ENCODE peak calls at places on chromosomes 6 and 20, in four cellular contexts. J is IMR-90, N is K562, P is GM12878. L is an unnamed sample.
A peak's percentile ranks its signal among the peaks of the same experiment; 100 is the strongest.

GRCh38 chr20:36784900-36785299 is 11.3 kb upstream of the DSN1 start:
- DNase-seq in J (peak; percentile 39), N (no peak), P (no peak), L (no peak)

GRCh38 chr20:51818479-51819008 is 16.2 kb upstream of the SALL4 start:
- DNase-seq in J (no peak), N (no peak), P (no peak), L (no peak)

GRCh38 chr6:165439928-165440554 is 130.6 kb upstream of the C6orf118 start:
- DNase-seq in J (peak; percentile 73), N (no peak), P (no peak), L (peak; percentile 75)

GRCh38 chr6:17349437-17349836 is 44.0 kb upstream of the CAP2 start:
- DNase-seq in J (peak; percentile 12), N (no peak), P (no peak), L (no peak)

GRCh38 chr20:57871237-57871632 is 161.4 kb upstream of the PMEPA1 start:
- DNase-seq in J (no peak), N (no peak), P (no peak), L (no peak)

GRCh38 chr20:11338506-11339306 is 579.0 kb upstream of the BTBD3 start:
- DNase-seq in J (peak; percentile 74), N (no peak), P (no peak), L (no peak)

GRCh38 chr6:142871910-142872331 is 73.1 kb downstream of the HIVEP2 start:
- DNase-seq in J (peak; percentile 96), N (no peak), P (no peak), L (peak; percentile 90)

GRCh38 chr20:43460172-43460829 is 2.6 kb downstream of the SRSF6 start:
- DNase-seq in J (no peak), N (no peak), P (no peak), L (peak; percentile 56)

GRCh38 chr6:73520688-73521350 is at the start of gene EEF1A1:
- DNase-seq in J (peak; percentile 100), N (peak; percentile 80), P (peak; percentile 98), L (peak; percentile 100)

GRCh38 chr20:5470943-5471342 is 154.2 kb upstream of the PROKR2 start:
- DNase-seq in J (no peak), N (peak; percentile 55), P (no peak), L (no peak)

GRCh38 chr20:32327087-32327681 is 30.9 kb upstream of the ASXL1 start:
- DNase-seq in J (peak; percentile 93), N (peak; percentile 27), P (no peak), L (peak; percentile 71)

GRCh38 chr6:33632603-33633039 is 11.5 kb downstream of the ITPR3 start:
- DNase-seq in J (no peak), N (peak; percentile 76), P (no peak), L (peak; percentile 43)

GRCh38 chr6:98627129-98627775 is 207.1 kb upstream of the POU3F2 start:
- DNase-seq in J (no peak), N (no peak), P (no peak), L (no peak)

GRCh38 chr20:50575869-50576720 is 65.9 kb downstream of the PTPN1 start:
- DNase-seq in J (peak; percentile 51), N (peak; percentile 51), P (no peak), L (peak; percentile 61)

GRCh38 chr6:44257007-44257752 is at the start of gene SLC35B2:
- DNase-seq in J (peak; percentile 67), N (peak; percentile 93), P (no peak), L (peak; percentile 76)

GRCh38 chr6:14513726-14514125 is 396.2 kb downstream of the CD83 start:
- DNase-seq in J (no peak), N (no peak), P (no peak), L (no peak)

GRCh38 chr6:167720456-167721285 is 106.0 kb upstream of the AFDN start:
- DNase-seq in J (no peak), N (no peak), P (no peak), L (no peak)

GRCh38 chr20:6104493-6105188 is 18.2 kb downstream of the FERMT1 start:
- DNase-seq in J (peak; percentile 34), N (no peak), P (no peak), L (no peak)

GRCh38 chr6:17536586-17536985 is 63.5 kb upstream of the FAM8A1 start:
- DNase-seq in J (no peak), N (no peak), P (no peak), L (no peak)

GRCh38 chr20:48999890-49000870 is 45.9 kb upstream of the CSE1L start:
- DNase-seq in J (no peak), N (no peak), P (no peak), L (no peak)

GRCh38 chr6:105994522-105995402 is 91.4 kb upstream of the PRDM1 start:
- DNase-seq in J (peak; percentile 78), N (no peak), P (no peak), L (peak; percentile 34)

GRCh38 chr6:45473121-45473967 is 95.6 kb upstream of the SUPT3H start:
- DNase-seq in J (no peak), N (no peak), P (no peak), L (no peak)

GRCh38 chr20:48687097-48687800 is 140.6 kb downstream of the PREX1 start:
- DNase-seq in J (no peak), N (no peak), P (no peak), L (no peak)

GRCh38 chr20:32589256-32589655 is 4.1 kb upstream of the NOL4L start:
- DNase-seq in J (peak; percentile 36), N (no peak), P (no peak), L (no peak)

GRCh38 chr6:1310628-1311399 is 1.1 kb upstream of the FOXQ1 start:
- DNase-seq in J (no peak), N (no peak), P (no peak), L (no peak)

GRCh38 chr20:49851234-49851755 is 38.7 kb downstream of the SLC9A8 start:
- DNase-seq in J (no peak), N (no peak), P (no peak), L (no peak)

GRCh38 chr6:109260126-109260525 is 122.1 kb downstream of the CD164 start:
- DNase-seq in J (peak; percentile 61), N (no peak), P (no peak), L (no peak)

GRCh38 chr6:117602151-117602898 is at the start of gene GOPC:
- DNase-seq in J (peak; percentile 98), N (peak; percentile 96), P (peak; percentile 93), L (peak; percentile 99)

GRCh38 chr6:44262467-44263356 is 2.6 kb downstream of the NFKBIE start:
- DNase-seq in J (no peak), N (no peak), P (no peak), L (no peak)

GRCh38 chr6:125273965-125274364 is 27.8 kb downstream of the HDDC2 start:
- DNase-seq in J (peak; percentile 24), N (no peak), P (no peak), L (no peak)

GRCh38 chr6:158068893-158069799 is 87.5 kb downstream of the SYNJ2 start:
- DNase-seq in J (peak; percentile 58), N (peak; percentile 34), P (no peak), L (peak; percentile 84)

GRCh38 chr6:83114164-83114563 is 46.7 kb downstream of the DOP1A start:
- DNase-seq in J (peak; percentile 39), N (no peak), P (no peak), L (peak; percentile 24)

GRCh38 chr6:130620338-130620781 is 206.8 kb upstream of the SMLR1 start:
- DNase-seq in J (no peak), N (no peak), P (no peak), L (peak; percentile 35)

DNA sequence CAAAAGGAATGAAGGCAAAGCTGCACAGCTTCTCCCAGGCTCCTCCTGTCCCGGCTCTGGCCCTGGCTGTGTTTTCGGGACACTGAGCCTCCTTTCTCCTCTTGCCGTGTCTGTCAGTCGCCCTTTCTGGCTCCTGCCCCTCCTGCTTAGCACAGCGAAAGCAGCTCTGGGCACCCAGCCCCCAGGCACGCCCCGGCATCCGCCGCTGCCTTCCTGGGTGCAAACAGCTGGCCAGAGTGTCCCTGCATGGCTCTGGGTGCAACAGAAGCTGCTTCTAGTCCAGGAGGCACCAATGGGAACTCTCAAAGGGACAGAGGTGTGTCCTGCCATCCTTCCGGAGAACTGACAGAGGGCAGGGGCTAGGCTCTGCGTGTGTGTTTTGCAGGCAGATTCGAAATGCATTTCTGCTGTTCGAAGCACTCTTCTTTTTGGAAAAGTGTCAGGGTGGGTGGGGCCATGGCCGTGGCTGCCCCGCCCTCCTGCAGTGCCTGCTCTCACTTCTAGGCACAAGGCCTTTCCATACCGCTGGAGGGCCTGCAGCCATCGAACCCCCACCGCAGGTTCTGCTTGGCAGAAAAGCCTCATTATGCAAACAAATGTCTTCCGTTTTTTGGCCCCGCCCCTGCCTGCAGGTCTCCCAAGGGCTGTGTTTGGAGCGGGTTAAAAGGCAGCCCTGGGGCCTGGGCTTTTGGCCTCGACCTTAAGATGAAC is 15.5 kb downstream of the COL9A3 start:
- DNase-seq in J (no peak), N (peak; percentile 65), P (peak; percentile 57), L (no peak)
- TF ChIP-seq FOS in J (no peak), N (no peak), P (no peak), L (no peak)

GRCh38 chr6:134466751-134467525 is 149.0 kb upstream of the SGK1 start:
- DNase-seq in J (peak; percentile 34), N (no peak), P (no peak), L (peak; percentile 43)

GRCh38 chr6:134468633-134469032 is 150.7 kb upstream of the SGK1 start:
- DNase-seq in J (no peak), N (no peak), P (no peak), L (no peak)

GRCh38 chr6:134458857-134459657 is 141.1 kb upstream of the SGK1 start:
- DNase-seq in J (no peak), N (no peak), P (no peak), L (no peak)

GRCh38 chr6:134470090-134470975 is 152.4 kb upstream of the SGK1 start:
- DNase-seq in J (no peak), N (no peak), P (no peak), L (no peak)

DNA sequence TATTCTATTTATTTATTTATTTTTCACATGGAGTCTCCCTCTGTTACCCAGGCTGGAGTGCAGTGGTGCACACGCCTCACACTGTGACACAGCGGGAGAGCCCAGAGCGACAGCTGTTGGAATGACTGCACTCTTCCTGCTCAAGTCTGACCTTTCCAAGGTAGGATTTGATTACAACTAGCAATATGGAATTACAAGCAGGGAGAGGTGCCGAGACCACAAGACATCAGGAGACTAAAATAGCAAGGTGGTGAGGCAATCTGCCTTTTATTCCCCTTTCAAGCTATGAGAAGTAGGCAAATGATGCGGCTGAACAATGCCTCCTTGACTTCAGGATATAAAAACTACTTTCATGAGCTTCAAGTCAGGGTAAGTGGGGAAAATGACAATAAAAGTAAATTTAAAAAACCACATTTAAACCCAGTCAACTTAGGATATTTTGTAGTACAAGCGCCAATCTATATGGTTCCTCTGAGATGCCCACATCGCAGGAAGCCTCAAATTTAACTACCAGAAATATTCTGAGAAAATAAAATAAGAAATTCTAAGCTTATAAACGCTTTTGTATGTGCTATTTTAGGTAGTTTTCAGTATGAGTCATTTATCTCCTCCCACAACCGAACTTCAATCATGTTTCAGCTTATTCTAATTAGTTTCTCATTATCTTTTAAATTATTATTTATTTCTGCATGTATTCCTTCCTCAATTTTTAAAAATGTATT is 146.9 kb upstream of the SGK1 start:
- DNase-seq in J (peak; percentile 89), N (no peak), P (no peak), L (no peak)
- H3K4me2 ChIP-seq in J (peak overlapping the region; percentile 16), N (no peak overlapping the region), P (peak overlapping the region; percentile 56), L (no peak overlapping the region)

DNA sequence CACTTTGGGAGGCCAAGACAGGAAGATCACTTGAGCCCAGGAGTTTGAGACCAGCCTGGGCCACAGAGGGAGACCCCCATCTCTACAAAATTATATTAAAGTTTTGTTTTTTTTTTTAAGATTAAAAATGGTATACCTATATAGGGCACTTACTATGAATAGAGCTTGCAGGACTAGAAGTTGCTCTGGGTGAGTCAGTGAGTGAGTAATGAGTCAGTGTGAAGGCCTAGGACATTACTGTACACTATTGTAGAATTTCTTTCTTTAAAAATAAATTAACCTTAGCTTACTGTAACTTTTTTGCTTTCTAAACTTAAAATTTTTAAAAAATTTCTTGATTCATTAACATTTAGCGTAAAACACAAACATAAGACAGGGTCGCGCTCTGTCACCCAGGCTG is 29.7 kb downstream of the STK35 start:
- DNase-seq in J (peak; percentile 86), N (no peak), P (no peak), L (peak; percentile 6)
- TF ChIP-seq FOS in J (peak; percentile 81), N (no peak), P (no peak), L (peak; percentile 84)

GRCh38 chr6:38214159-38214558 is 394.6 kb downstream of the ZFAND3 start:
- DNase-seq in J (no peak), N (no peak), P (no peak), L (no peak)
- H3K4me2 ChIP-seq in J (no peak overlapping the region), N (no peak overlapping the region), P (no peak overlapping the region), L (no peak overlapping the region)

L was measured in endothelial cell of umbilical vein.